ENCODE peak calls at places on chromosomes 11 and 22, in nine cellular contexts. O, F, S, Z, L, U, Y, T and H are unnamed samples.

GRCh38 chr22:40081662-40082061 is 86.9 kb downstream of the FAM83F start:
- DNase-seq in L (no peak), Y (no peak), Z (no peak), U (no peak), T (no peak), O (no peak), S (no peak), F (no peak), H (no peak)

GRCh38 chr11:17238377-17238776 is 30.6 kb upstream of the PIK3C2A start:
- DNase-seq in L (no peak), T (no peak), F (no peak), O (no peak), Y (no peak), S (peak; percentile 2), U (no peak), Z (no peak), H (no peak)

GRCh38 chr11:118412921-118413320 is 11.5 kb downstream of the ATP5MG start:
- DNase-seq in S (no peak), O (no peak), L (no peak), U (no peak), Y (no peak), F (no peak), T (no peak), Z (no peak), H (no peak)

GRCh38 chr11:11003226-11003625 is 145.4 kb upstream of the ZBED5 start:
- DNase-seq in L (no peak), S (no peak), O (no peak), Y (no peak), F (no peak), T (no peak), Z (no peak), U (no peak), H (no peak)

GRCh38 chr11:61103851-61104423 is 1.6 kb downstream of the CD5 start:
- DNase-seq in O (no peak), Z (no peak), T (no peak), S (no peak), L (no peak), U (no peak), Y (no peak), F (no peak), H (no peak)

GRCh38 chr11:3894128-3894731 is 38.8 kb downstream of the STIM1 start:
- DNase-seq in T (no peak), F (peak; percentile 22), U (peak; percentile 71), S (no peak), L (no peak), Y (peak; percentile 93), O (peak; percentile 41), Z (no peak), H (no peak)

GRCh38 chr11:77656362-77656761 is 18.8 kb upstream of the CLNS1A start:
- DNase-seq in Y (no peak), S (no peak), U (no peak), Z (no peak), O (no peak), L (no peak), F (no peak), T (no peak), H (no peak)

GRCh38 chr11:27456802-27457329 is 15.7 kb downstream of the LGR4 start:
- DNase-seq in U (no peak), T (no peak), Y (no peak), L (no peak), Z (no peak), F (no peak), S (no peak), O (no peak), H (no peak)

GRCh38 chr11:62479631-62480201 is 60.9 kb downstream of the SCGB1A1 start:
- DNase-seq in Y (no peak), U (no peak), Z (no peak), T (no peak), O (no peak), L (no peak), F (no peak), S (no peak), H (no peak)

GRCh38 chr11:66332371-66333219 is 3.6 kb downstream of the RIN1 start:
- DNase-seq in S (no peak), Y (no peak), T (no peak), F (no peak), U (no peak), O (no peak), L (no peak), Z (no peak), H (no peak)

GRCh38 chr11:126839496-126839895 is 161.1 kb downstream of the KIRREL3 start:
- DNase-seq in Z (no peak), U (no peak), O (peak; percentile 25), T (peak; percentile 13), Y (no peak), S (no peak), F (no peak), L (no peak), H (peak; percentile 20)

GRCh38 chr11:125315088-125315740 is 150.7 kb downstream of the PKNOX2 start:
- DNase-seq in O (no peak), T (no peak), Z (no peak), L (no peak), F (peak; percentile 25), U (no peak), S (peak; percentile 22), Y (no peak), H (peak; percentile 22)

GRCh38 chr11:57812634-57813033 is 51.0 kb downstream of the CTNND1 start:
- DNase-seq in O (no peak), U (no peak), L (no peak), F (no peak), Y (no peak), T (peak; percentile 5), Z (no peak), S (no peak), H (no peak)

GRCh38 chr11:59145534-59145933 is 2.9 kb downstream of the FAM111A start:
- DNase-seq in U (no peak), T (no peak), L (no peak), Z (no peak), S (no peak), Y (peak; percentile 89), O (peak; percentile 3), F (peak; percentile 64), H (no peak)

GRCh38 chr22:17785185-17786184 is 11.2 kb upstream of the BID start:
- DNase-seq in S (no peak), O (peak; percentile 50), F (no peak), Z (peak; percentile 85), L (no peak), U (no peak), T (peak; percentile 31), Y (peak; percentile 21), H (no peak)

GRCh38 chr11:33737362-33737821 is 1.2 kb upstream of the CD59 start:
- DNase-seq in O (no peak), Y (no peak), T (no peak), F (no peak), S (no peak), L (no peak), Z (no peak), U (no peak), H (no peak)

GRCh38 chr11:6099577-6099976 is 7.9 kb upstream of the OR56B4 start:
- DNase-seq in U (no peak), T (no peak), S (no peak), O (no peak), F (no peak), L (no peak), Y (no peak), Z (no peak), H (no peak)

GRCh38 chr22:38758276-38758945 is 2.6 kb upstream of the SUN2 start:
- DNase-seq in S (no peak), F (no peak), Z (no peak), L (no peak), T (no peak), O (no peak), U (no peak), Y (no peak), H (no peak)

GRCh38 chr11:128188346-128189115 is 398.8 kb downstream of the ETS1 start:
- DNase-seq in O (no peak), Y (no peak), Z (no peak), L (no peak), S (no peak), F (no peak), U (no peak), T (no peak), H (peak; percentile 53)

GRCh38 chr11:10594407-10594806 is 25.9 kb upstream of the LYVE1 start:
- DNase-seq in S (no peak), O (no peak), Z (no peak), Y (no peak), U (no peak), F (no peak), L (no peak), T (no peak), H (no peak)

GRCh38 chr11:129230006-129230405 is 37.9 kb upstream of the ARHGAP32 start:
- DNase-seq in Z (no peak), O (peak; percentile 54), S (no peak), Y (no peak), F (peak; percentile 12), L (no peak), T (no peak), U (no peak), H (no peak)

GRCh38 chr11:32231909-32232493 is 141.1 kb downstream of the RCN1 start:
- DNase-seq in S (no peak), Y (peak; percentile 13), O (peak; percentile 86), F (peak; percentile 14), T (no peak), Z (no peak), U (peak; percentile 27), L (peak; percentile 18), H (peak; percentile 9)

GRCh38 chr22:16824718-16825687 is at the start of gene XKR3:
- DNase-seq in U (no peak), Y (peak; percentile 62), F (no peak), L (no peak), S (no peak), T (peak; percentile 10), O (no peak), Z (no peak), H (no peak)

GRCh38 chr11:7353100-7353499 is 101.4 kb downstream of the SYT9 start:
- DNase-seq in S (no peak), T (no peak), U (peak; percentile 9), Y (peak; percentile 46), F (no peak), Z (no peak), O (peak; percentile 40), L (peak; percentile 3), H (no peak)

GRCh38 chr22:35684270-35684700 is 33.4 kb upstream of the APOL5 start:
- DNase-seq in L (no peak), T (no peak), Z (no peak), Y (no peak), F (peak; percentile 38), O (peak; percentile 69), S (no peak), U (no peak), H (no peak)

GRCh38 chr11:130024356-130024755 is 21.7 kb upstream of the PRDM10 start:
- DNase-seq in T (no peak), Y (no peak), L (no peak), F (no peak), Z (no peak), S (no peak), U (no peak), O (no peak), H (no peak)

GRCh38 chr22:43381693-43382092 is 30.1 kb upstream of the MPPED1 start:
- DNase-seq in Y (peak; percentile 89), T (no peak), Z (no peak), L (no peak), O (no peak), S (no peak), U (no peak), F (peak; percentile 4), H (no peak)